ENCODE peak calls at places on chromosomes 12 and 14, in eight cellular contexts. P, Q, R, A, H, S, O and B are unnamed samples.
A peak's percentile ranks its signal among the peaks of the same experiment; 100 is the strongest.

GRCh38 chr14:58751788-58752187 is 114.0 kb downstream of the DACT1 start:
- DNase-seq in P (no peak), Q (no peak), R (no peak), A (no peak), H (no peak), S (no peak), O (no peak), B (no peak)

GRCh38 chr12:77591959-77592358 is 238.7 kb upstream of the NAV3 start:
- DNase-seq in P (no peak), Q (no peak), R (peak; percentile 32), A (no peak), H (no peak), S (no peak), O (no peak), B (no peak)

GRCh38 chr14:94203473-94204210 is 29.5 kb downstream of the PPP4R4 start:
- DNase-seq in P (no peak), Q (no peak), R (no peak), A (no peak), H (no peak), S (no peak), O (no peak), B (no peak)

GRCh38 chr12:39990122-39991101 is 115.5 kb downstream of the SLC2A13 start:
- DNase-seq in P (peak; percentile 22), Q (peak; percentile 65), R (peak; percentile 64), A (peak; percentile 59), H (peak; percentile 49), S (peak; percentile 28), O (peak; percentile 9), B (no peak)

GRCh38 chr14:73026243-73026844 is 562 bp downstream of the ZFYVE1 start:
- DNase-seq in P (no peak), Q (no peak), R (peak; percentile 21), A (no peak), H (no peak), S (no peak), O (no peak), B (no peak)

GRCh38 chr12:4164591-4165558 is 108.7 kb upstream of the CCND2 start:
- DNase-seq in P (no peak), Q (peak; percentile 54), R (peak; percentile 83), A (peak; percentile 78), H (no peak), S (no peak), O (no peak), B (no peak)

GRCh38 chr14:96660667-96661066 is 136.5 kb upstream of the VRK1 start:
- DNase-seq in P (no peak), Q (no peak), R (no peak), A (peak; percentile 52), H (no peak), S (no peak), O (no peak), B (no peak)

GRCh38 chr14:74569387-74569786 is 42.6 kb downstream of the LTBP2 start:
- DNase-seq in P (no peak), Q (no peak), R (no peak), A (no peak), H (no peak), S (no peak), O (no peak), B (no peak)

GRCh38 chr14:71267691-71268090 is 360.4 kb downstream of the PCNX1 start:
- DNase-seq in P (no peak), Q (peak; percentile 5), R (no peak), A (no peak), H (no peak), S (no peak), O (no peak), B (no peak)

GRCh38 chr14:91835920-91836843 is 31.2 kb downstream of the TC2N start:
- DNase-seq in P (peak; percentile 56), Q (no peak), R (peak; percentile 94), A (peak; percentile 92), H (peak; percentile 89), S (no peak), O (no peak), B (no peak)

GRCh38 chr14:95258754-95259593 is 60.7 kb downstream of the CLMN start:
- DNase-seq in P (no peak), Q (peak; percentile 24), R (no peak), A (no peak), H (no peak), S (no peak), O (no peak), B (no peak)

GRCh38 chr12:108797677-108798076 is 59.7 kb downstream of the SSH1 start:
- DNase-seq in P (no peak), Q (no peak), R (no peak), A (no peak), H (no peak), S (no peak), O (no peak), B (no peak)

GRCh38 chr12:108789546-108789945 is 58.2 kb upstream of the CORO1C start:
- DNase-seq in P (no peak), Q (no peak), R (no peak), A (no peak), H (no peak), S (no peak), O (no peak), B (no peak)

GRCh38 chr12:108798551-108799221 is 58.7 kb downstream of the SSH1 start:
- DNase-seq in P (no peak), Q (peak; percentile 65), R (no peak), A (no peak), H (no peak), S (no peak), O (no peak), B (no peak)

GRCh38 chr12:108792361-108793292 is 61.3 kb upstream of the CORO1C start:
- DNase-seq in P (no peak), Q (no peak), R (no peak), A (no peak), H (no peak), S (no peak), O (no peak), B (no peak)

GRCh38 chr12:108793756-108794441 is 62.6 kb upstream of the CORO1C start:
- DNase-seq in P (no peak), Q (no peak), R (no peak), A (no peak), H (no peak), S (peak; percentile 64), O (no peak), B (no peak)
- TF ChIP-seq POLR2AphosphoS5 in P (no peak), Q (no peak), R (no peak), A (no peak), H (no peak), S (no peak), O (no peak), B (no peak)

GRCh38 chr12:10968765-10969456 is 17.8 kb downstream of the TAS2R50 start:
- DNase-seq in P (no peak), Q (peak; percentile 81), R (no peak), A (no peak), H (no peak), S (no peak), O (no peak), B (no peak)
- H3K4me3 ChIP-seq in P (no peak overlapping the region), Q (no peak overlapping the region), R (no peak overlapping the region), A (no peak overlapping the region), H (no peak overlapping the region), S (no peak overlapping the region), O (no peak overlapping the region), B (no peak overlapping the region)

GRCh38 chr12:52724384-52724783 is 21.1 kb upstream of the KRT77 start:
- DNase-seq in P (no peak), Q (no peak), R (no peak), A (no peak), H (no peak), S (no peak), O (no peak), B (no peak)

GRCh38 chr12:52716061-52716460 is 12.7 kb upstream of the KRT77 start:
- DNase-seq in P (no peak), Q (no peak), R (no peak), A (no peak), H (no peak), S (no peak), O (no peak), B (no peak)

GRCh38 chr12:52722680-52723079 is 19.4 kb upstream of the KRT77 start:
- DNase-seq in P (no peak), Q (no peak), R (no peak), A (no peak), H (no peak), S (no peak), O (no peak), B (no peak)

GRCh38 chr12:52721838-52722470 is 18.6 kb upstream of the KRT77 start:
- DNase-seq in P (no peak), Q (no peak), R (no peak), A (no peak), H (no peak), S (no peak), O (no peak), B (no peak)

GRCh38 chr12:52720487-52720886 is 17.2 kb upstream of the KRT77 start:
- DNase-seq in P (no peak), Q (no peak), R (no peak), A (no peak), H (no peak), S (no peak), O (no peak), B (no peak)
- TF ChIP-seq EZH2 in P (no peak), Q (no peak), R (no peak), A (no peak), H (no peak), S (no peak), O (no peak), B (no peak)

GRCh38 chr14:21203470-21204166 is 47.8 kb upstream of the OR5AU1 start:
- DNase-seq in P (no peak), Q (no peak), R (no peak), A (no peak), H (no peak), S (peak; percentile 79), O (no peak), B (no peak)

GRCh38 chr14:21205026-21205677 is 49.3 kb upstream of the OR5AU1 start:
- DNase-seq in P (no peak), Q (no peak), R (no peak), A (no peak), H (no peak), S (no peak), O (no peak), B (no peak)

GRCh38 chr14:21202463-21203358 is 46.8 kb upstream of the OR5AU1 start:
- DNase-seq in P (no peak), Q (no peak), R (no peak), A (no peak), H (no peak), S (no peak), O (no peak), B (no peak)

GRCh38 chr14:21205678-21206581 is 50.1 kb upstream of the OR5AU1 start:
- DNase-seq in P (no peak), Q (no peak), R (no peak), A (no peak), H (no peak), S (no peak), O (no peak), B (no peak)

DNA sequence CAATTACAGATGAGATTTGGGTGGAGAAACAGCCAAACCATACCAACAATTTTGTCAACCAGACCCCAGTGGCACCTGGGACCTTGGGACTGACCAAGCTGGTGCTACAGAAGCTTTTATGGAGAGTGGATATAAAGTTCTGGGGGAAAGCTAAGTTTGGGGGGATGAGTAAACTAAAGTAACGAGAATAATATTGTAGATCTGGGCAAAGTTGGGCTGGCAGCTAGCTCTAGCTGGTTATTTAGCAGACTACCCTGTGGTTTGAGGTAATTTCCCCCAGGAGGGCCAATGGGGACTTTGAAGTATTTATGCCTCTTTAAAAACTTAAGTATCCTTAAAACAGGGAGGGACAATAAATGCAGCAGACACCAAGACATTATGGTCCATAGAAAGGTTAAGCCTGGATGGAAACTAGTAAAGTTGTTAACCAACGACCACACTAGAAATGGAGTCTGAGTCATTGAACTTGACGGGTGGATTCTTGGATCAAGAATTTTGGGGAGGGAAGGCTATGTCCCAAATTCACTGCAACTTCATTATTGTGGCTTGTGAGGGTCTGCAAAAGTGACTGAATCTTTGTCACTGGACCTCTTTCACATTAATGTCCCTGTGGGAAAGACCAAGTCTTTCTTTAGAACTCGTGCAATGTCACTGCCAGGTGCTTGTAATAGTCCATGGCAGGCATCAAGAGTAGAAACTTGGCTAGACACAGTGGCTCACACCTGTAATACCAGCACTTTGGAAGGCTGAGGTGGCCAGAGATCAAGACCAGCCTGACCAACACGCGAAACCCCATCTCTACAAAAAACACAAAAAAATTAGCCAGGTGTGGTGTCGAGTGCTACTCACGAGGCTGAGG is 48.5 kb upstream of the OR5AU1 start:
- DNase-seq in P (no peak), Q (no peak), R (no peak), A (no peak), H (no peak), S (no peak), O (no peak), B (no peak)
- TF ChIP-seq POLR2AphosphoS5 in P (peak; percentile 31), Q (no peak), R (no peak), A (peak; percentile 62), H (peak; percentile 40), S (peak; percentile 43), O (no peak), B (no peak)